ENCODE peak calls at places on chromosome 4, in seven cellular contexts. E, X, S, B, Y, L and Q are unnamed samples.

GRCh38 chr4:121053601-121054143 is 18.7 kb downstream of the NDNF start:
- DNase-seq in E (no peak), X (no peak), S (no peak), B (no peak), Y (no peak), L (peak; percentile 45), Q (no peak)

GRCh38 chr4:13289391-13289790 is 194.7 kb downstream of the RAB28 start:
- DNase-seq in E (no peak), X (no peak), S (no peak), B (no peak), Y (no peak), L (no peak), Q (no peak)

GRCh38 chr4:145069361-145069760 is 28.6 kb downstream of the ANAPC10 start:
- DNase-seq in E (no peak), X (no peak), S (no peak), B (no peak), Y (no peak), L (no peak), Q (no peak)

GRCh38 chr4:160142579-160142978 is 1039.7 kb downstream of the RAPGEF2 start:
- DNase-seq in E (no peak), X (no peak), S (no peak), B (no peak), Y (no peak), L (no peak), Q (no peak)

GRCh38 chr4:10245761-10246160 is 129.2 kb upstream of the WDR1 start:
- DNase-seq in E (no peak), X (no peak), S (no peak), B (no peak), Y (no peak), L (no peak), Q (no peak)

GRCh38 chr4:185358514-185359433 is 37.0 kb downstream of the LRP2BP start:
- DNase-seq in E (peak; percentile 25), X (no peak), S (peak; percentile 92), B (no peak), Y (no peak), L (no peak), Q (no peak)

GRCh38 chr4:84498203-84499026 is 677 bp downstream of the NKX6-1 start:
- DNase-seq in E (peak; percentile 9), X (peak; percentile 22), S (peak; percentile 13), B (no peak), Y (peak; percentile 70), L (no peak), Q (no peak)

GRCh38 chr4:154517591-154517990 is 26.0 kb upstream of the DCHS2 start:
- DNase-seq in E (no peak), X (no peak), S (no peak), B (no peak), Y (no peak), L (no peak), Q (no peak)

GRCh38 chr4:56386091-56386490 is 1.2 kb downstream of the AASDH start:
- DNase-seq in E (no peak), X (no peak), S (no peak), B (no peak), Y (no peak), L (no peak), Q (no peak)

GRCh38 chr4:3699261-3699660 is 66.9 kb upstream of the ADRA2C start:
- DNase-seq in E (no peak), X (no peak), S (no peak), B (no peak), Y (no peak), L (no peak), Q (no peak)

GRCh38 chr4:6603128-6603527 is 28.1 kb downstream of the MAN2B2 start:
- DNase-seq in E (no peak), X (no peak), S (no peak), B (no peak), Y (no peak), L (no peak), Q (no peak)

GRCh38 chr4:153407906-153408305 is 58.3 kb upstream of the TMEM131L start:
- DNase-seq in E (no peak), X (no peak), S (no peak), B (no peak), Y (no peak), L (no peak), Q (no peak)

GRCh38 chr4:151786158-151786495 is 25.3 kb upstream of the GATB start:
- DNase-seq in E (no peak), X (no peak), S (no peak), B (no peak), Y (no peak), L (no peak), Q (no peak)

GRCh38 chr4:38723726-38724506 is 58.9 kb downstream of the TLR10 start:
- DNase-seq in E (no peak), X (no peak), S (no peak), B (no peak), Y (no peak), L (no peak), Q (no peak)

GRCh38 chr4:1549638-1550035 is 134.5 kb downstream of the FAM53A start:
- DNase-seq in E (no peak), X (no peak), S (no peak), B (no peak), Y (peak; percentile 34), L (no peak), Q (no peak)

GRCh38 chr4:7655267-7655548 is 220.5 kb upstream of the PSAPL1 start:
- DNase-seq in E (no peak), X (no peak), S (no peak), B (no peak), Y (no peak), L (no peak), Q (no peak)

GRCh38 chr4:26753642-26754041 is 107.0 kb upstream of the STIM2 start:
- DNase-seq in E (no peak), X (no peak), S (no peak), B (peak; percentile 60), Y (no peak), L (peak; percentile 33), Q (no peak)

GRCh38 chr4:53943345-53944085 is 120.9 kb downstream of the CHIC2 start:
- DNase-seq in E (no peak), X (no peak), S (peak; percentile 98), B (no peak), Y (no peak), L (peak; percentile 72), Q (no peak)

GRCh38 chr4:87934157-87934704 is 41.3 kb upstream of the SPP1 start:
- DNase-seq in E (no peak), X (no peak), S (no peak), B (no peak), Y (no peak), L (no peak), Q (no peak)

GRCh38 chr4:144712775-144713174 is 66.8 kb downstream of the HHIP start:
- DNase-seq in E (no peak), X (no peak), S (no peak), B (no peak), Y (no peak), L (no peak), Q (no peak)

GRCh38 chr4:77025643-77026321 is 50.0 kb downstream of the CCNI start:
- DNase-seq in E (no peak), X (no peak), S (no peak), B (no peak), Y (no peak), L (no peak), Q (no peak)

GRCh38 chr4:88017516-88018302 is 10.3 kb downstream of the PKD2 start:
- DNase-seq in E (peak; percentile 26), X (no peak), S (peak; percentile 94), B (no peak), Y (no peak), L (peak; percentile 60), Q (no peak)

GRCh38 chr4:107083-107443 is 17.2 kb upstream of the ZNF718 start:
- DNase-seq in E (no peak), X (no peak), S (no peak), B (no peak), Y (no peak), L (no peak), Q (no peak)

GRCh38 chr4:152807294-152807829 is 27.6 kb downstream of the ARFIP1 start:
- DNase-seq in E (no peak), X (no peak), S (no peak), B (no peak), Y (no peak), L (no peak), Q (no peak)

GRCh38 chr4:3783691-3784306 is 17.6 kb downstream of the ADRA2C start:
- DNase-seq in E (peak; percentile 32), X (no peak), S (no peak), B (no peak), Y (peak; percentile 69), L (no peak), Q (no peak)

GRCh38 chr4:118968006-118968405 is 79.4 kb downstream of the SYNPO2 start:
- DNase-seq in E (no peak), X (peak; percentile 50), S (peak; percentile 38), B (peak; percentile 82), Y (no peak), L (no peak), Q (peak; percentile 59)
- H3K27ac ChIP-seq in E (no peak overlapping the region), X (peak overlapping the region; percentile 84), S (no peak overlapping the region), B (peak overlapping the region; percentile 68), Y (no peak overlapping the region), L (no peak overlapping the region), Q (no peak overlapping the region)

DNA sequence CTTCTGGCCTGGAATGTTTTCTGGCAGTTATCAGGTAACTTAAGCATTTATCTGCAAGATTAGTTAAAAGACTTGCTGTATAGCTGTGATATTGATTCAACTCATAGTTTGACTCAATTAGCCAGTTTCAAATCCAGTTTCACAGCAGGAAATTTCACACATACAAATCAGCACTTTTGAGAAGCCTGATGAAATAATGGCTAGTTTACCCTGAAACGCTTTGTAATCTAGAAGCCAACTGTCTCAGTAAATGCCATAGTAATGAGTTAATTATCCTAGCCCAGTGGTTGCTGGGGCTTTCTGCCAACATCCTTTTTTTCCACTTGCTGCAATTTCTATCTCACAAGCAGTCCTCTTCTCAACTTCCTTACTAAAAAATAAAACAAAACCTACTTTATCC is 53.1 kb downstream of the ARHGEF38 start:
- DNase-seq in E (no peak), X (no peak), S (no peak), B (no peak), Y (no peak), L (no peak), Q (no peak)
- H3K27ac ChIP-seq in E (no peak overlapping the region), X (no peak overlapping the region), S (no peak overlapping the region), B (no peak overlapping the region), Y (no peak overlapping the region), L (peak overlapping the region; percentile 56), Q (no peak overlapping the region)

GRCh38 chr4:86114563-86114962 is 245.3 kb downstream of the MAPK10 start:
- DNase-seq in E (no peak), X (no peak), S (no peak), B (no peak), Y (peak; percentile 24), L (no peak), Q (no peak)
- H3K27ac ChIP-seq in E (no peak overlapping the region), X (no peak overlapping the region), S (no peak overlapping the region), B (no peak overlapping the region), Y (no peak overlapping the region), L (no peak overlapping the region), Q (no peak overlapping the region)

DNA sequence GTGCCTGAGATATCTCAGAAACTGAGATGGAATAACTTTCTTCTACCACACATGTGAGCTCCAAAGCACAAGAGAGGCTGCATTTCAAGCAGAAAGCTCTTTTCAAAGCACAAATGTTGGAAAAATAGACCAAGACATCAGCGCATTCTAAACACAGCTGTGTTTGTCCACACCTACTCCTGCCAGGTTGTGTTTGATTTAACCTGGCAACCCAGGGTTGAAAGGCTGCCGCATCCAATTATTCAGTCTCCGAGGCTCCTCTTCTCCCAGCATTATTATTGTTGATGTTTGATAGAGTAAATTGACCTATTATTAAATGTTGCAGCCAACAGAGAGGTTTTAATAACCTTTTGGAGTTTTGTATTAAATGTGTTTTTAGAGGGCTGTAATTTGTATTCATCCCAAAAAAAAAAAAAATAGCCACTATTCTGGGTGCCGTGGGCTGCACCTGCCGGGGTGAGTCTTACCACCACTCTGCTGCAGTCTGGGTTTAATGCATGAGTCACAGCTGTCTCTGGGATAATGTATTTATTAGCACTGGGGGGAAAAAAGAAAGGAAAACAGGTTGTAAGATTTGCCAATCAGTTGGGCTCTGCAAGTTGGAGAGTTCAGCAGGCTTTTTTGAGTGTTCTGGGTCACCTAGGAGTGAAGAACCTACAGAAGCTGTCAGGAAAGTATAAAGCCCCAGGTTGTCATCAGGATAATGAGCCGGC is 105.2 kb upstream of the NOCT start:
- DNase-seq in E (peak; percentile 31), X (no peak), S (no peak), B (no peak), Y (no peak), L (peak; percentile 43), Q (no peak)
- H3K27ac ChIP-seq in E (peak overlapping the region; percentile 82), X (peak overlapping the region; percentile 60), S (peak overlapping the region; percentile 97), B (peak overlapping the region; percentile 88), Y (peak overlapping the region; percentile 10), L (peak overlapping the region; percentile 56), Q (peak overlapping the region; percentile 87)